ENCODE peak calls at places on chromosomes 11 and 22, in eight cellular contexts. G, I, L, E, O, Y, S and J are unnamed samples.

GRCh38 chr11:27621440-27622161 is 78.7 kb downstream of the BDNF start:
- DNase-seq in S (no peak), Y (no peak), L (no peak), G (peak; percentile 21), I (no peak), O (no peak), E (no peak), J (no peak)

GRCh38 chr11:10930224-10930960 is 72.5 kb upstream of the ZBED5 start:
- DNase-seq in G (peak; percentile 61), I (peak; percentile 49), O (no peak), Y (peak; percentile 36), E (no peak), S (no peak), L (no peak), J (no peak)

GRCh38 chr22:42419328-42419881 is 12.8 kb downstream of the NFAM1 start:
- DNase-seq in E (no peak), G (no peak), O (no peak), Y (no peak), S (peak; percentile 92), I (peak; percentile 61), L (no peak), J (no peak)

GRCh38 chr22:45227645-45228400 is 12.9 kb downstream of the KIAA0930 start:
- DNase-seq in Y (no peak), G (no peak), L (no peak), E (peak; percentile 28), S (no peak), I (no peak), O (no peak), J (no peak)

GRCh38 chr11:90856790-90857189 is 633.9 kb upstream of the CHORDC1 start:
- DNase-seq in E (no peak), I (no peak), L (no peak), G (no peak), O (no peak), Y (no peak), S (no peak), J (no peak)

GRCh38 chr11:1310772-1311468 is 1.5 kb upstream of the TOLLIP start:
- DNase-seq in G (no peak), E (no peak), S (no peak), O (no peak), L (no peak), I (peak; percentile 80), Y (no peak), J (no peak)

GRCh38 chr11:61142424-61142823 is 18.8 kb downstream of the VPS37C start:
- DNase-seq in I (no peak), O (no peak), Y (no peak), L (no peak), E (no peak), S (no peak), G (no peak), J (no peak)

GRCh38 chr11:10954184-10954583 is 96.3 kb upstream of the ZBED5 start:
- DNase-seq in O (no peak), Y (no peak), I (no peak), S (no peak), E (no peak), L (no peak), G (no peak), J (no peak)

GRCh38 chr11:116284930-116285329 is 487.9 kb downstream of the BUD13 start:
- DNase-seq in E (no peak), G (no peak), Y (no peak), L (no peak), S (no peak), O (no peak), I (no peak), J (no peak)

GRCh38 chr11:110184974-110185597 is 91.9 kb downstream of the ZC3H12C start:
- DNase-seq in S (no peak), O (peak; percentile 26), G (peak; percentile 97), L (no peak), Y (peak; percentile 28), I (no peak), E (no peak), J (no peak)

GRCh38 chr11:64094463-64095223 is 58.9 kb downstream of the FLRT1 start:
- DNase-seq in O (no peak), G (peak; percentile 84), E (peak; percentile 69), Y (no peak), I (no peak), L (no peak), S (no peak), J (no peak)

GRCh38 chr22:36725366-36726006 is 21.9 kb upstream of the CACNG2 start:
- DNase-seq in I (peak; percentile 8), L (no peak), G (no peak), O (no peak), S (no peak), E (no peak), Y (no peak), J (peak; percentile 40)

GRCh38 chr11:61890536-61891330 is 612 bp downstream of the FADS3 start:
- DNase-seq in S (peak; percentile 89), G (peak; percentile 58), O (no peak), Y (peak; percentile 77), L (no peak), E (peak; percentile 61), I (peak; percentile 71), J (peak; percentile 87)

GRCh38 chr11:57658023-57658361 is 430 bp downstream of the CLP1 start:
- DNase-seq in G (no peak), L (no peak), I (no peak), E (no peak), O (no peak), Y (no peak), S (no peak), J (no peak)

GRCh38 chr11:35486934-35487333 is 38.5 kb downstream of the PAMR1 start:
- DNase-seq in G (no peak), Y (no peak), S (no peak), E (no peak), O (no peak), L (no peak), I (no peak), J (no peak)

GRCh38 chr11:35488117-35488516 is 37.3 kb downstream of the PAMR1 start:
- DNase-seq in O (no peak), S (no peak), Y (no peak), E (no peak), G (peak; percentile 21), L (no peak), I (no peak), J (no peak)

GRCh38 chr11:35487532-35488078 is 37.8 kb downstream of the PAMR1 start:
- DNase-seq in L (peak; percentile 68), E (peak; percentile 70), I (no peak), O (peak; percentile 70), G (peak; percentile 79), Y (peak; percentile 29), S (no peak), J (no peak)

GRCh38 chr11:35485656-35486318 is 39.6 kb downstream of the PAMR1 start:
- DNase-seq in O (peak; percentile 83), S (peak; percentile 83), L (peak; percentile 90), Y (peak; percentile 61), G (peak; percentile 78), I (peak; percentile 87), E (peak; percentile 89), J (peak; percentile 10)

GRCh38 chr11:35486446-35486845 is 39.0 kb downstream of the PAMR1 start:
- DNase-seq in G (no peak), E (no peak), L (no peak), O (no peak), S (no peak), Y (no peak), I (no peak), J (no peak)
- TF ChIP-seq CTCF in G (no peak), E (peak; percentile 15), L (no peak), O (no peak), S (no peak), Y (no peak), I (no peak), J (no peak)

GRCh38 chr11:68052137-68052873 is 13.5 kb downstream of the TCIRG1 start:
- DNase-seq in L (no peak), Y (no peak), O (no peak), G (no peak), I (no peak), E (peak; percentile 32), S (no peak), J (no peak)

GRCh38 chr11:68051191-68052136 is 12.6 kb downstream of the TCIRG1 start:
- DNase-seq in O (no peak), G (no peak), Y (peak; percentile 19), I (no peak), E (peak; percentile 59), L (peak; percentile 36), S (no peak), J (no peak)

GRCh38 chr11:68056317-68057285 is 17.8 kb downstream of the TCIRG1 start:
- DNase-seq in I (no peak), E (no peak), S (no peak), O (no peak), G (no peak), L (no peak), Y (no peak), J (no peak)

GRCh38 chr11:68053117-68053516 is 14.3 kb downstream of the TCIRG1 start:
- DNase-seq in E (peak; percentile 29), O (no peak), L (no peak), S (no peak), Y (no peak), I (no peak), G (no peak), J (no peak)

GRCh38 chr11:68053981-68054812 is 15.4 kb downstream of the TCIRG1 start:
- DNase-seq in I (no peak), O (no peak), E (no peak), L (no peak), Y (no peak), S (no peak), G (no peak), J (no peak)
- TF ChIP-seq CTCF in I (no peak), O (no peak), E (no peak), L (no peak), Y (no peak), S (no peak), G (no peak), J (no peak)

DNA sequence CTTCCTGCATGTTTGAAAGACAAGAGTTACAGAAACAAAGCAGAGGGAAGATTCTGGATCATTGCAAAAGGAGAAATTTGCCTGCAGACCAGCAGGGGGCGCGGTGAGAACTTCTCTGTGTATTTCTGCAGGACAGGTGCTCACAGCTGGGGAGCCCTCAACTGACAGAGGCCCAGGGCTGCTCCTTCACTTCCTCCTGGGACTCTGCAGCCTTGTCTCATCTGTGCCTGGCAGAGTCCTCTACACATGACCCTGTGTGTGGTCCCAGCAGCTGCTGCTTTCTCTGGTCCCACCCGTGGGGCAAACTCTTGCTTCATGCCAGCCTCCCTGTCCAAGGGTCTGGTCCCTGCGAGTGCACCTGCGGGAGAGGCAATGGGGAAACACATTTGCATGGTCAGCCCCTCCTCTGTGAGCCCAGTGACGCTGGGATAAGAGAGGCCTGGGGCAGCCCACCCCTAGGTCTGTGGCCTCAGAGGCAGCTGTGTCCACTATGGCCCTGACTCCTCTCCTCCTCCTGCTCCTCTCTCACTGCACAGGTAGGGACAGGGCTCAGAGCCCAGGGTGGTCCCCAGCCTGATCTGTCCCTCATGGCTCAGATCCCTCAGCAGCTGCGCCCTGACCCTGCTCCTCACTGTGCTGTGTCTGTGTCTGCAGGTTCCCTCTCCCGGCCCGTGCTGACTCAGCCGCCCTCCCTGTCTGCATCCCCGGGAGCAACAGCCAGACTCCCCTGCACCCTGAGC is 43.2 kb upstream of the VPREB1 start:
- DNase-seq in E (peak; percentile 60), I (peak; percentile 84), Y (no peak), S (no peak), L (peak; percentile 57), O (no peak), G (peak; percentile 37), J (no peak)
- TF ChIP-seq CTCF in E (peak; percentile 67), I (peak; percentile 21), Y (no peak), S (peak; percentile 78), L (peak; percentile 84), O (peak; percentile 33), G (peak; percentile 70), J (peak; percentile 27)

DNA sequence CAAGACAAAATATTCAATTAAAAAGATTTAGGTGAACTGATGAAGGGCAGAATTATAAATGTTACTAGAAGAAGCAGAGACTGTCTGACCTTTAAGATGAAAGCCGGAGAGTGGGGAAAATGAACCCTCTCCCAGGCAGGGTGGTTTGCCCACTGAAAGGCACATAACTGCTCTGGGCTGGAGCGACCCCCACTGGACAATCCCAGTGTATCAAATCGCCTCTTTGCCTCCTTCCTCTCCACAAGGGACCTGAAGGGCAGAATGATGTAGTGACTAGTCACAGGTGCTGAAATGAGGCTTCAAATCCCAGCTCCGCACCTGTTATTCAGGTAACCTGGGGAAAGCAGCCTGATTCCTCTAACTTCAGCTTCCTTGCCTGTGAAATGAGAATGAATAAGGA is 69.0 kb downstream of the EFCAB6 start:
- DNase-seq in S (no peak), L (peak; percentile 70), I (no peak), E (peak; percentile 73), O (no peak), G (no peak), Y (no peak), J (no peak)
- TF ChIP-seq CTCF in S (no peak), L (peak; percentile 50), I (no peak), E (peak; percentile 79), O (no peak), G (no peak), Y (no peak), J (no peak)